ENCODE peak calls at places on chromosomes 16 and 17, in five cellular contexts. G, N, W, O and J are unnamed samples.

GRCh38 chr16:79411357-79411756 is 189.2 kb downstream of the MAF start:
- DNase-seq in G (no peak), N (no peak), O (no peak), W (no peak), J (no peak)

GRCh38 chr17:73089918-73090317 is 2.6 kb downstream of the SLC39A11 start:
- DNase-seq in N (peak; percentile 14), W (no peak), O (no peak), G (no peak), J (no peak)

GRCh38 chr16:27547851-27548250 is 1.9 kb downstream of the GTF3C1 start:
- DNase-seq in G (no peak), O (no peak), N (no peak), W (no peak), J (no peak)

GRCh38 chr16:25735645-25736044 is 43.9 kb downstream of the HS3ST4 start:
- DNase-seq in W (no peak), O (no peak), N (no peak), G (no peak), J (no peak)

GRCh38 chr17:75548839-75549238 is 23.3 kb downstream of the LLGL2 start:
- DNase-seq in O (no peak), W (no peak), N (no peak), G (no peak), J (no peak)

GRCh38 chr17:68398731-68399637 is 58.3 kb downstream of the WIPI1 start:
- DNase-seq in N (peak; percentile 59), G (peak; percentile 76), W (peak; percentile 55), O (peak; percentile 67), J (no peak)

GRCh38 chr16:75250809-75251279 is 580 bp downstream of the BCAR1 start:
- DNase-seq in O (no peak), G (no peak), N (no peak), W (no peak), J (peak; percentile 69)

GRCh38 chr16:12573730-12574383 is 229.8 kb downstream of the CPPED1 start:
- DNase-seq in W (peak; percentile 58), N (peak; percentile 31), G (no peak), O (peak; percentile 74), J (no peak)

GRCh38 chr17:22277595-22277994 is 585.3 kb downstream of the KCNJ18 start:
- DNase-seq in G (no peak), W (no peak), N (no peak), O (no peak), J (no peak)

GRCh38 chr17:73379814-73380213 is 68.0 kb upstream of the CDC42EP4 start:
- DNase-seq in W (no peak), G (no peak), O (no peak), N (no peak), J (no peak)

GRCh38 chr16:63922563-63922962 is 1199.3 kb downstream of the CDH11 start:
- DNase-seq in O (no peak), W (no peak), N (no peak), G (no peak), J (no peak)

GRCh38 chr16:57374067-57374534 is 1.8 kb downstream of the CX3CL1 start:
- DNase-seq in N (peak; percentile 46), G (no peak), W (no peak), O (no peak), J (no peak)

GRCh38 chr16:55021595-55022475 is 91.2 kb downstream of the IRX5 start:
- DNase-seq in N (no peak), O (peak; percentile 26), W (no peak), G (no peak), J (no peak)

GRCh38 chr17:32486701-32487459 is at the start of gene CDK5R1:
- DNase-seq in G (no peak), N (peak; percentile 48), O (peak; percentile 79), W (peak; percentile 68), J (peak; percentile 87)

GRCh38 chr16:4597174-4597573 is 17.5 kb downstream of the UBALD1 start:
- DNase-seq in O (no peak), W (no peak), N (no peak), G (no peak), J (no peak)

GRCh38 chr16:60979119-60979518 is 1057.1 kb downstream of the CDH8 start:
- DNase-seq in G (no peak), W (no peak), N (no peak), O (no peak), J (no peak)

GRCh38 chr17:40086150-40087044 is 14.0 kb downstream of the NR1D1 start:
- DNase-seq in W (peak; percentile 69), N (no peak), O (peak; percentile 78), G (no peak), J (no peak)

GRCh38 chr17:76202516-76202915 is 37.8 kb downstream of the RNF157 start:
- DNase-seq in G (no peak), W (no peak), O (no peak), N (no peak), J (no peak)

GRCh38 chr17:55238197-55238930 is 26.4 kb upstream of the HLF start:
- DNase-seq in G (peak; percentile 94), W (peak; percentile 88), N (peak; percentile 94), O (peak; percentile 88), J (peak; percentile 89)

GRCh38 chr17:31688704-31689103 is 170.3 kb downstream of the COPRS start:
- DNase-seq in W (no peak), O (no peak), G (no peak), N (no peak), J (no peak)

GRCh38 chr17:58189436-58190146 is 2.9 kb upstream of the EPX start:
- DNase-seq in G (peak; percentile 12), O (no peak), W (no peak), N (no peak), J (no peak)

GRCh38 chr17:728911-729310 is 3.5 kb upstream of the TLCD3A start:
- DNase-seq in G (no peak), W (no peak), N (peak; percentile 82), O (no peak), J (no peak)

GRCh38 chr17:48012151-48012520 is 25.5 kb downstream of the COPZ2 start:
- DNase-seq in N (no peak), W (peak; percentile 84), G (no peak), O (peak; percentile 48), J (peak; percentile 75)

GRCh38 chr17:64614266-64615011 is 47.7 kb downstream of the SMURF2 start:
- DNase-seq in G (no peak), O (no peak), N (no peak), W (no peak), J (no peak)

GRCh38 chr17:607341-608060 is 107.1 kb downstream of the VPS53 start:
- DNase-seq in N (no peak), O (no peak), G (no peak), W (no peak), J (no peak)

GRCh38 chr16:89200124-89200849 is at the start of gene SLC22A31:
- DNase-seq in N (no peak), G (no peak), W (no peak), O (no peak), J (no peak)

GRCh38 chr17:65346166-65346565 is 209.0 kb downstream of the RGS9 start:
- DNase-seq in G (no peak), N (no peak), W (no peak), O (no peak), J (no peak)

GRCh38 chr17:80861892-80862291 is 129.7 kb upstream of the CHMP6 start:
- DNase-seq in W (peak; percentile 30), O (peak; percentile 30), N (peak; percentile 45), G (no peak), J (no peak)

GRCh38 chr17:29590979-29591736 is 1.7 kb upstream of the GIT1 start:
- DNase-seq in O (no peak), G (peak; percentile 52), N (no peak), W (peak; percentile 50), J (no peak)

GRCh38 chr17:4004517-4005295 is 40.5 kb upstream of the ATP2A3 start:
- DNase-seq in N (peak; percentile 76), O (peak; percentile 89), W (peak; percentile 69), G (no peak), J (no peak)

GRCh38 chr17:61294286-61294685 is 105.4 kb upstream of the TBX2 start:
- DNase-seq in N (no peak), O (no peak), G (no peak), W (no peak), J (no peak)

GRCh38 chr16:24988593-24989338 is 26.4 kb downstream of the ARHGAP17 start:
- DNase-seq in N (peak; percentile 64), O (no peak), G (peak; percentile 31), W (no peak), J (no peak)

GRCh38 chr17:6387858-6388257 is 47.1 kb downstream of the AIPL1 start:
- DNase-seq in G (no peak), W (no peak), N (no peak), O (no peak), J (no peak)

GRCh38 chr16:272633-273546 is 2.9 kb downstream of the RGS11 start:
- DNase-seq in O (no peak), W (no peak), G (no peak), N (no peak), J (no peak)

GRCh38 chr16:85563515-85564276 is 49.4 kb upstream of the GSE1 start:
- DNase-seq in G (peak; percentile 67), W (no peak), O (peak; percentile 66), N (no peak), J (no peak)

GRCh38 chr17:46193626-46194392 is 580 bp upstream of the KANSL1 start:
- DNase-seq in W (peak; percentile 88), N (peak; percentile 93), G (peak; percentile 92), O (peak; percentile 96), J (peak; percentile 77)
- TF ChIP-seq CTCF in W (peak; percentile 43), N (peak; percentile 33), G (no peak), O (peak; percentile 61), J (peak; percentile 54)

GRCh38 chr16:48901712-48902374 is 291.9 kb upstream of the N4BP1 start:
- DNase-seq in N (no peak), G (no peak), O (peak; percentile 30), W (no peak), J (no peak)
- TF ChIP-seq CTCF in N (no peak), G (no peak), O (peak; percentile 9), W (peak; percentile 25), J (no peak)

GRCh38 chr16:2473999-2474876 is 689 bp upstream of the TBC1D24 start:
- DNase-seq in G (no peak), N (no peak), W (peak; percentile 31), O (peak; percentile 45), J (no peak)
- TF ChIP-seq CTCF in G (peak; percentile 34), N (peak; percentile 45), W (peak; percentile 54), O (no peak), J (no peak)

GRCh38 chr17:2397247-2398171 is 3.4 kb downstream of the MNT start:
- DNase-seq in W (no peak), N (no peak), O (no peak), G (no peak), J (no peak)

GRCh38 chr17:2396568-2397246 is 4.2 kb downstream of the MNT start:
- DNase-seq in N (peak; percentile 93), O (peak; percentile 80), W (peak; percentile 78), G (peak; percentile 82), J (peak; percentile 67)

GRCh38 chr17:2398655-2399571 is 1.9 kb downstream of the MNT start:
- DNase-seq in N (peak; percentile 61), O (peak; percentile 52), W (no peak), G (no peak), J (no peak)

GRCh38 chr17:2399572-2400473 is 1.0 kb downstream of the MNT start:
- DNase-seq in N (peak; percentile 96), G (peak; percentile 92), O (peak; percentile 97), W (peak; percentile 81), J (peak; percentile 95)

DNA sequence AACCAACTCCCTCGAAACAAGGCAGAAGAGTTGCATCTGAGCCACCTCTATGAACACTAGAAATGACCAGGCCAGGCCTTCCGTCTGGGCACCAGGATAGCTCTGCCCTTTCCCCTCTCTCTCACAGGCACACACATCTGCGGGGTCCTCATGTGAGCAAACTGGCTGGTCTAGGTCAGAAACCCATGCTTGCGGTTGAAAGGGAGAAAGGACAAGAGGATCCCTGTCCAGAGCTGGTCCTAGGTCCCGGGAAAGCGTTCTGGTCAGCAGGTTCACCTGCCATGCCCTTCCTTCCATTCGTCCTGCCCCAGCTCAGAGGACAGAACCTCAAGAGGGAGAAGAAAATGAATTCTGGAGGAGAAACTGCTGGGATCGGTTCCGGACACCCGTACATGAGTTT is 2.7 kb downstream of the MNT start:
- DNase-seq in N (no peak), O (no peak), W (no peak), G (no peak), J (no peak)
- TF ChIP-seq CTCF in N (no peak), O (no peak), W (no peak), G (no peak), J (no peak)